ENCODE peak calls at places on chromosomes 13 and 19, in six cellular contexts. One of them, this sample, is unnamed.

GRCh38 chr13:30804474-30804873 is 69.1 kb downstream of the ALOX5AP start:
- DNase-seq in K562: no peak
- DNase-seq in H1: no peak
- DNase-seq in HepG2: no peak
- DNase-seq in GM12891: no peak
- DNase-seq in GM12878: no peak
- DNase-seq in this sample: no peak

GRCh38 chr19:14700711-14701110 is 10.9 kb downstream of the ZNF333 start:
- DNase-seq in K562: no peak
- DNase-seq in H1: no peak
- DNase-seq in HepG2: no peak
- DNase-seq in GM12891: no peak
- DNase-seq in GM12878: no peak
- DNase-seq in this sample: no peak

GRCh38 chr19:6828698-6829633 is 56.5 kb downstream of the VAV1 start:
- DNase-seq in K562: peak
- DNase-seq in H1: no peak
- DNase-seq in HepG2: no peak
- DNase-seq in GM12891: peak
- DNase-seq in GM12878: peak
- DNase-seq in this sample: peak

GRCh38 chr19:23440791-23441190 is 45.5 kb upstream of the ZNF91 start:
- DNase-seq in K562: peak
- DNase-seq in H1: peak
- DNase-seq in HepG2: no peak
- DNase-seq in GM12891: no peak
- DNase-seq in GM12878: no peak
- DNase-seq in this sample: no peak

GRCh38 chr13:80274643-80275042 is 66.3 kb downstream of the SPRY2 start:
- DNase-seq in K562: no peak
- DNase-seq in H1: no peak
- DNase-seq in HepG2: no peak
- DNase-seq in GM12891: no peak
- DNase-seq in GM12878: no peak
- DNase-seq in this sample: no peak

GRCh38 chr13:52812941-52813340 is 35.5 kb downstream of the PCDH8 start:
- DNase-seq in K562: no peak
- DNase-seq in H1: no peak
- DNase-seq in HepG2: no peak
- DNase-seq in GM12891: no peak
- DNase-seq in GM12878: peak
- DNase-seq in this sample: no peak

GRCh38 chr19:20079487-20079886 is 1.7 kb downstream of the ZNF90 start:
- DNase-seq in K562: no peak
- DNase-seq in H1: no peak
- DNase-seq in HepG2: no peak
- DNase-seq in GM12891: no peak
- DNase-seq in GM12878: no peak
- DNase-seq in this sample: no peak

GRCh38 chr13:23876265-23876664 is 12.9 kb downstream of the MIPEP start:
- DNase-seq in K562: no peak
- DNase-seq in H1: no peak
- DNase-seq in HepG2: no peak
- DNase-seq in GM12891: no peak
- DNase-seq in GM12878: no peak
- DNase-seq in this sample: no peak

GRCh38 chr19:17402982-17403855 is 2.2 kb downstream of the BST2 start:
- DNase-seq in K562: peak
- DNase-seq in H1: peak
- DNase-seq in HepG2: no peak
- DNase-seq in GM12891: no peak
- DNase-seq in GM12878: no peak
- DNase-seq in this sample: peak

GRCh38 chr19:7562646-7563393 is 27.3 kb downstream of the PNPLA6 start:
- DNase-seq in K562: peak
- DNase-seq in H1: peak
- DNase-seq in HepG2: no peak
- DNase-seq in GM12891: no peak
- DNase-seq in GM12878: no peak
- DNase-seq in this sample: no peak

GRCh38 chr19:55474269-55475265 is 1.9 kb upstream of the ZNF628 start:
- DNase-seq in K562: no peak
- DNase-seq in H1: no peak
- DNase-seq in HepG2: no peak
- DNase-seq in GM12891: no peak
- DNase-seq in GM12878: no peak
- DNase-seq in this sample: no peak

GRCh38 chr13:33251131-33251629 is 34.4 kb downstream of the STARD13 start:
- DNase-seq in K562: no peak
- DNase-seq in H1: no peak
- DNase-seq in HepG2: no peak
- DNase-seq in GM12891: no peak
- DNase-seq in GM12878: peak
- DNase-seq in this sample: peak

GRCh38 chr13:33249894-33250293 is 35.7 kb downstream of the STARD13 start:
- DNase-seq in K562: no peak
- DNase-seq in H1: no peak
- DNase-seq in HepG2: no peak
- DNase-seq in GM12891: no peak
- DNase-seq in GM12878: no peak
- DNase-seq in this sample: no peak

GRCh38 chr13:33250594-33250993 is 35.0 kb downstream of the STARD13 start:
- DNase-seq in K562: no peak
- DNase-seq in H1: no peak
- DNase-seq in HepG2: no peak
- DNase-seq in GM12891: no peak
- DNase-seq in GM12878: no peak
- DNase-seq in this sample: no peak

GRCh38 chr13:33249066-33249465 is 36.5 kb downstream of the STARD13 start:
- DNase-seq in K562: no peak
- DNase-seq in H1: no peak
- DNase-seq in HepG2: no peak
- DNase-seq in GM12891: no peak
- DNase-seq in GM12878: no peak
- DNase-seq in this sample: no peak

GRCh38 chr13:33252103-33252502 is 33.5 kb downstream of the STARD13 start:
- DNase-seq in K562: no peak
- DNase-seq in H1: no peak
- DNase-seq in HepG2: no peak
- DNase-seq in GM12891: no peak
- DNase-seq in GM12878: no peak
- DNase-seq in this sample: no peak
- TF ChIP-seq TAF1 in K562: no peak
- TF ChIP-seq TAF1 in H1: no peak
- TF ChIP-seq TAF1 in HepG2: no peak
- TF ChIP-seq TAF1 in GM12891: no peak
- TF ChIP-seq TAF1 in GM12878: no peak
- TF ChIP-seq TAF1 in this sample: no peak

GRCh38 chr19:13154911-13155471 is 4.8 kb downstream of the IER2 start:
- DNase-seq in K562: peak
- DNase-seq in H1: peak
- DNase-seq in HepG2: peak
- DNase-seq in GM12891: no peak
- DNase-seq in GM12878: no peak
- DNase-seq in this sample: peak
- TF ChIP-seq POLR2A in K562: no peak
- TF ChIP-seq POLR2A in H1: peak
- TF ChIP-seq POLR2A in HepG2: peak
- TF ChIP-seq POLR2A in GM12891: peak
- TF ChIP-seq POLR2A in GM12878: peak
- TF ChIP-seq POLR2A in this sample: peak

DNA sequence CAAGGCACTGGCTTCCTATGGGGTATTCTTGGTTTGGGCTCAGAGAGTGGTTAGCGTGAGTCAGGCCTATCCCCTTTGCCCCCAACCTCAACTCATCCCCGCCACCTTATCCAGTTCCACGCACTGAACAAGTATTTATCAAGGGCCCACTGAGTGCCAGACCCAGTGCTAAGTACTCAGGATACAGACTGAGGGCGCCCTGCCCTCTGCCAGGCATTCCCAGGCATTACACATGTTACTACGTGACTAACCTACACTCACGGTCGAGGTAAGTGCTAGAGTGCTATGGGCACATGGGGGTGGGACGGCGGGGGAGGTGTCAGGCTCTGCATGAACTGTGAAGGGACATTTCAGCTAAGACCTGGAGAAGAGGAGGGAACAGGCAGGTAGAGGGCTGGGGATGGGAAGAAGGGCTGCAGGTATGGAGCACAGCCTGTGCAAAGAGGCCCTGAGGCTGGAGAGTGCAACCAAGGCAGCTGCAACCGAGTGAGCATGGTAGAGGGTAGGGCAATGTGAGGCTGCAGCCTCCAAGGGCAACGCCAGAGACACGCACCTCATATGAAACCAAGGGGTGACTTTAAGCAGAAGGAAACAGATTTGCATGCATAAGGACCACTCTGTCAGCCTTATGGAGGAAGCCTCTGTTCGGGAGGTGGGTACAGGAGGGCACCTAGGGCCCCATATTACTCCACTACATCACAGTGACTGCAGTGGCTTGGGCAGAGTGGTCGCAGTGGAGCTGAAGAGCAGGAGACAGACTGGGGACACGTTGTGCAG is 22.5 kb downstream of the DHRS12 start:
- DNase-seq in K562: no peak
- DNase-seq in H1: no peak
- DNase-seq in HepG2: no peak
- DNase-seq in GM12891: no peak
- DNase-seq in GM12878: no peak
- DNase-seq in this sample: no peak
- TF ChIP-seq TAF1 in K562: no peak
- TF ChIP-seq TAF1 in H1: no peak
- TF ChIP-seq TAF1 in HepG2: no peak
- TF ChIP-seq TAF1 in GM12891: no peak
- TF ChIP-seq TAF1 in GM12878: no peak
- TF ChIP-seq TAF1 in this sample: no peak

DNA sequence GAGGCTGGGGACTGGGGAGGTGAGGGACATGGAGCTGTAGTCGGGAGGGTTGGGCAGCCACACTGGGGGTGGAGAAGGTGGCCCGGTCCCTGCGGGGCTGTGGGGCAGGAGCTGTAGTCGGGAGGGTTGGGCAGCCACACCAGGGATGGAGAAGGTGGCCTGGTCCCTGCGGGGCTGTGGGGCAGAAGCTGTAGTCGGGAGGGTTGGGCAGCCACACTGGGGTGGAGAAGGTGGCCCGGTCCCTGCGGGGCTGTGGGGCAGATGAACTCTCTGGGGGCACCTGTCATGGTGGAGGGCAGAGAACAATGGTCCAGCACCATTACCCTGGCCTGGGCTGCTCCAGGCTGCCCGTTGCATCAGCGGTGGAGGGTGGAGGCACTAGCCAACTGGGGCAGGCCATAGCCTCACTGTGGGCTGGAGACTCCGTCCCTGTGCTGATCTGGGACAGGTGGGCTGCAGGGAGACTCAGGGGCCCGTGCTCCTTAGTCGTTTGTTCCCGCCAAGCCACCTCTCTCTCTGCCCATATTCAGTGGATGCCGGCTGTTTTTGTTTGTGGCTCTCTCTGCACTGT is 51.4 kb downstream of the ATP11A start:
- DNase-seq in K562: no peak
- DNase-seq in H1: no peak
- DNase-seq in HepG2: no peak
- DNase-seq in GM12891: no peak
- DNase-seq in GM12878: no peak
- DNase-seq in this sample: no peak
- TF ChIP-seq POLR2A in K562: no peak
- TF ChIP-seq POLR2A in H1: no peak
- TF ChIP-seq POLR2A in HepG2: no peak
- TF ChIP-seq POLR2A in GM12891: no peak
- TF ChIP-seq POLR2A in GM12878: no peak
- TF ChIP-seq POLR2A in this sample: no peak

This sample was measured in GM12892.